ENCODE peak calls at places on chromosomes 7 and 10, in six cellular contexts. One of them, this sample, is unnamed.

GRCh38 chr10:131431978-131432690 is 120.6 kb upstream of the TCERG1L start:
- DNase-seq in AG08396: no peak
- DNase-seq in NCI-H187: no peak
- DNase-seq in foreskin fibroblast: no peak
- DNase-seq in HEK293T: no peak
- DNase-seq in astrocyte of the spinal cord: no peak
- DNase-seq in this sample: no peak

GRCh38 chr7:30645661-30646060 is 36.6 kb downstream of the CRHR2 start:
- DNase-seq in astrocyte of the spinal cord: no peak
- DNase-seq in AG08396: no peak
- DNase-seq in HEK293T: no peak
- DNase-seq in foreskin fibroblast: no peak
- DNase-seq in NCI-H187: no peak
- DNase-seq in this sample: no peak

GRCh38 chr10:93652857-93653256 is 40.5 kb downstream of the PDE6C start:
- DNase-seq in astrocyte of the spinal cord: peak; percentile 26
- DNase-seq in NCI-H187: no peak
- DNase-seq in HEK293T: no peak
- DNase-seq in foreskin fibroblast: peak; percentile 58
- DNase-seq in AG08396: peak; percentile 7
- DNase-seq in this sample: no peak

GRCh38 chr10:21943633-21944265 is 59.8 kb downstream of the DNAJC1 start:
- DNase-seq in foreskin fibroblast: no peak
- DNase-seq in astrocyte of the spinal cord: no peak
- DNase-seq in AG08396: no peak
- DNase-seq in HEK293T: no peak
- DNase-seq in NCI-H187: no peak
- DNase-seq in this sample: no peak

GRCh38 chr10:3868274-3868669 is 83.3 kb upstream of the KLF6 start:
- DNase-seq in AG08396: no peak
- DNase-seq in NCI-H187: no peak
- DNase-seq in HEK293T: no peak
- DNase-seq in astrocyte of the spinal cord: no peak
- DNase-seq in foreskin fibroblast: no peak
- DNase-seq in this sample: no peak

GRCh38 chr10:130407052-130407451 is 270.9 kb downstream of the GLRX3 start:
- DNase-seq in AG08396: no peak
- DNase-seq in NCI-H187: no peak
- DNase-seq in foreskin fibroblast: no peak
- DNase-seq in HEK293T: no peak
- DNase-seq in astrocyte of the spinal cord: no peak
- DNase-seq in this sample: no peak

GRCh38 chr7:33773053-33773452 is 132.3 kb upstream of the BMPER start:
- DNase-seq in astrocyte of the spinal cord: peak; percentile 59
- DNase-seq in AG08396: no peak
- DNase-seq in foreskin fibroblast: peak; percentile 76
- DNase-seq in HEK293T: no peak
- DNase-seq in NCI-H187: no peak
- DNase-seq in this sample: no peak

GRCh38 chr10:110446954-110447608 is 50.6 kb upstream of the DUSP5 start:
- DNase-seq in astrocyte of the spinal cord: peak; percentile 86
- DNase-seq in foreskin fibroblast: peak; percentile 94
- DNase-seq in NCI-H187: no peak
- DNase-seq in AG08396: peak; percentile 79
- DNase-seq in HEK293T: no peak
- DNase-seq in this sample: no peak

GRCh38 chr7:37284805-37285211 is 163.9 kb downstream of the ELMO1 start:
- DNase-seq in astrocyte of the spinal cord: no peak
- DNase-seq in HEK293T: peak; percentile 70
- DNase-seq in AG08396: no peak
- DNase-seq in NCI-H187: peak; percentile 40
- DNase-seq in foreskin fibroblast: no peak
- DNase-seq in this sample: no peak

GRCh38 chr10:32582946-32583345 is 137.0 kb downstream of the CCDC7 start:
- DNase-seq in foreskin fibroblast: no peak
- DNase-seq in astrocyte of the spinal cord: no peak
- DNase-seq in AG08396: no peak
- DNase-seq in NCI-H187: no peak
- DNase-seq in HEK293T: no peak
- DNase-seq in this sample: no peak

GRCh38 chr7:75892634-75893272 is 13.9 kb downstream of the RHBDD2 start:
- DNase-seq in HEK293T: no peak
- DNase-seq in astrocyte of the spinal cord: no peak
- DNase-seq in NCI-H187: peak; percentile 90
- DNase-seq in AG08396: peak; percentile 38
- DNase-seq in foreskin fibroblast: peak; percentile 81
- DNase-seq in this sample: no peak

GRCh38 chr10:70106958-70107791 is 25.4 kb downstream of the AIFM2 start:
- DNase-seq in astrocyte of the spinal cord: no peak
- DNase-seq in AG08396: no peak
- DNase-seq in foreskin fibroblast: no peak
- DNase-seq in NCI-H187: no peak
- DNase-seq in HEK293T: peak; percentile 55
- DNase-seq in this sample: no peak

GRCh38 chr7:42573904-42574692 is 337.1 kb upstream of the GLI3 start:
- DNase-seq in NCI-H187: no peak
- DNase-seq in HEK293T: no peak
- DNase-seq in astrocyte of the spinal cord: no peak
- DNase-seq in foreskin fibroblast: peak; percentile 39
- DNase-seq in AG08396: no peak
- DNase-seq in this sample: no peak

This sample was measured in T-helper 22 cell.